ENCODE peak calls at places on chromosomes 4 and X, in nine cellular contexts. One of them, this sample, is unnamed.

GRCh38 chr4:72340803-72341431 is 228.1 kb downstream of the ADAMTS3 start:
- DNase-seq in neuronal stem cell: no peak
- DNase-seq in adipocyte: peak
- DNase-seq in K562: no peak
- DNase-seq in mesenchymal stem cell: no peak
- DNase-seq in PC-3: peak
- DNase-seq in colonic mucosa: no peak
- DNase-seq in endodermal cell: no peak
- DNase-seq in IMR-90: peak
- DNase-seq in this sample: no peak

GRCh38 chrX:37921758-37922157 is 74.4 kb upstream of the DYNLT3 start:
- DNase-seq in neuronal stem cell: no peak
- DNase-seq in adipocyte: peak
- DNase-seq in K562: no peak
- DNase-seq in mesenchymal stem cell: peak
- DNase-seq in PC-3: peak
- DNase-seq in colonic mucosa: no peak
- DNase-seq in endodermal cell: no peak
- DNase-seq in IMR-90: peak
- DNase-seq in this sample: no peak

GRCh38 chr4:80172203-80172602 is 25.1 kb upstream of the PRDM8 start:
- DNase-seq in neuronal stem cell: no peak
- DNase-seq in adipocyte: no peak
- DNase-seq in K562: no peak
- DNase-seq in mesenchymal stem cell: no peak
- DNase-seq in PC-3: no peak
- DNase-seq in colonic mucosa: no peak
- DNase-seq in endodermal cell: no peak
- DNase-seq in IMR-90: no peak
- DNase-seq in this sample: no peak

GRCh38 chr4:184464759-184465454 is 9.4 kb downstream of the IRF2 start:
- DNase-seq in neuronal stem cell: no peak
- DNase-seq in adipocyte: no peak
- DNase-seq in K562: no peak
- DNase-seq in mesenchymal stem cell: no peak
- DNase-seq in PC-3: no peak
- DNase-seq in colonic mucosa: no peak
- DNase-seq in endodermal cell: no peak
- DNase-seq in IMR-90: no peak
- DNase-seq in this sample: no peak

GRCh38 chr4:83112678-83113428 is 1.7 kb downstream of the PLAC8 start:
- DNase-seq in neuronal stem cell: no peak
- DNase-seq in adipocyte: peak
- DNase-seq in K562: no peak
- DNase-seq in mesenchymal stem cell: peak
- DNase-seq in PC-3: no peak
- DNase-seq in colonic mucosa: no peak
- DNase-seq in endodermal cell: no peak
- DNase-seq in IMR-90: peak
- DNase-seq in this sample: no peak

GRCh38 chr4:20805716-20806115 is 105.5 kb downstream of the PACRGL start:
- DNase-seq in neuronal stem cell: no peak
- DNase-seq in adipocyte: no peak
- DNase-seq in K562: no peak
- DNase-seq in mesenchymal stem cell: no peak
- DNase-seq in PC-3: peak
- DNase-seq in colonic mucosa: no peak
- DNase-seq in endodermal cell: no peak
- DNase-seq in IMR-90: no peak
- DNase-seq in this sample: no peak

GRCh38 chr4:77699731-77700210 is 94.2 kb downstream of the CXCL13 start:
- DNase-seq in neuronal stem cell: peak
- DNase-seq in adipocyte: peak
- DNase-seq in K562: peak
- DNase-seq in mesenchymal stem cell: peak
- DNase-seq in PC-3: peak
- DNase-seq in colonic mucosa: no peak
- DNase-seq in endodermal cell: peak
- DNase-seq in IMR-90: peak
- DNase-seq in this sample: peak

GRCh38 chr4:113292371-113293042 is 243.1 kb downstream of the ANK2 start:
- DNase-seq in neuronal stem cell: peak
- DNase-seq in adipocyte: no peak
- DNase-seq in K562: no peak
- DNase-seq in mesenchymal stem cell: peak
- DNase-seq in PC-3: no peak
- DNase-seq in colonic mucosa: peak
- DNase-seq in endodermal cell: peak
- DNase-seq in IMR-90: peak
- DNase-seq in this sample: peak

GRCh38 chr4:138275946-138276621 is 33.9 kb upstream of the SLC7A11 start:
- DNase-seq in neuronal stem cell: no peak
- DNase-seq in adipocyte: peak
- DNase-seq in K562: no peak
- DNase-seq in mesenchymal stem cell: peak
- DNase-seq in PC-3: peak
- DNase-seq in colonic mucosa: no peak
- DNase-seq in endodermal cell: no peak
- DNase-seq in IMR-90: peak
- DNase-seq in this sample: no peak

GRCh38 chrX:37825225-37825842 is 22.0 kb downstream of the DYNLT3 start:
- DNase-seq in neuronal stem cell: peak
- DNase-seq in adipocyte: peak
- DNase-seq in K562: peak
- DNase-seq in mesenchymal stem cell: peak
- DNase-seq in PC-3: peak
- DNase-seq in colonic mucosa: peak
- DNase-seq in endodermal cell: peak
- DNase-seq in IMR-90: peak
- DNase-seq in this sample: peak

GRCh38 chr4:8834681-8835220 is 36.9 kb downstream of the HMX1 start:
- DNase-seq in neuronal stem cell: no peak
- DNase-seq in adipocyte: no peak
- DNase-seq in K562: no peak
- DNase-seq in mesenchymal stem cell: no peak
- DNase-seq in PC-3: no peak
- DNase-seq in colonic mucosa: no peak
- DNase-seq in endodermal cell: peak
- DNase-seq in IMR-90: no peak
- DNase-seq in this sample: no peak

GRCh38 chr4:36399762-36400353 is 118.4 kb downstream of the DTHD1 start:
- DNase-seq in neuronal stem cell: no peak
- DNase-seq in adipocyte: no peak
- DNase-seq in K562: no peak
- DNase-seq in mesenchymal stem cell: no peak
- DNase-seq in PC-3: peak
- DNase-seq in colonic mucosa: peak
- DNase-seq in endodermal cell: peak
- DNase-seq in IMR-90: no peak
- DNase-seq in this sample: peak

GRCh38 chr4:102687373-102687981 is 73.3 kb downstream of the MANBA start:
- DNase-seq in neuronal stem cell: no peak
- DNase-seq in adipocyte: no peak
- DNase-seq in K562: no peak
- DNase-seq in mesenchymal stem cell: peak
- DNase-seq in PC-3: peak
- DNase-seq in colonic mucosa: no peak
- DNase-seq in endodermal cell: no peak
- DNase-seq in IMR-90: peak
- DNase-seq in this sample: no peak
- H3K4me3 ChIP-seq in neuronal stem cell: no peak
- H3K4me3 ChIP-seq in adipocyte: no peak
- H3K4me3 ChIP-seq in K562: no peak
- H3K4me3 ChIP-seq in mesenchymal stem cell: no peak
- H3K4me3 ChIP-seq in PC-3: no peak
- H3K4me3 ChIP-seq in colonic mucosa: no peak
- H3K4me3 ChIP-seq in endodermal cell: no peak
- H3K4me3 ChIP-seq in IMR-90: no peak
- H3K4me3 ChIP-seq in this sample: no peak

DNA sequence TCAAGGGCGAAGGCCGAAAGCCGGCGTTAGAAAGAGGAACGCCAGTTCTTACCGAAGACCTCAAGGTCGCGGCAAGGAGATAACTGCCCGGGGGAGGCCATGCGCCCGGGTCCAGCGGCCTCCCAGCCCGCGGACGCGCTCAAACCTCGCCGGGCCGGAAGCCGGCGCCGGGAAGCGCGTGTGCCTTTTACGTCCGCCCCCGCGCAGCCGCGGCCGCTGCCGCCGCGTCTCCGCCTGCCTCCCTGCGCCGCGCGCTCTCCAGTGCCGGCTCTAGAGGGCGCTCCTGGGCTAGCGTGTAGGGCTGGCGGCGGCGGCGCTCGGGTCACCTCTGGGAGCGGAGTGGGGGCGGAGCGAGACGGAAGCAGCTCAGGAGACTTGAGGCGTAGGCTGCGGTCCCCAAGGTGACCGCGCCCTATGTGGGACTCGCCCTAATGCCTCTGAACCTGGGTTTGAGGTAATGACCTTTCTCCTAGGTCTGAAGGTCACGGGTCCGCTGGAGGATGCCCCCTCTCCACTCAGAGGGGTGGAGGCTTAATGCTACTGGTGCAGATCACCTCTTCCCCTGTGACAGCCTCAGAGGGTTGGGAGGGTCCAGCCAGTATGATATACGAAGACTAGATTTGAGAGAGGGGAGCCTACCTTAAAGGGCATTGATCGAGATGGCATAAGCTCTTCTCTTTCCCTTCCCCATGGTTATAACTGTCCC is 839 bp downstream of the SLC25A5 start:
- DNase-seq in neuronal stem cell: peak
- DNase-seq in adipocyte: peak
- DNase-seq in K562: peak
- DNase-seq in mesenchymal stem cell: peak
- DNase-seq in PC-3: peak
- DNase-seq in colonic mucosa: peak
- DNase-seq in endodermal cell: peak
- DNase-seq in IMR-90: peak
- DNase-seq in this sample: peak
- H3K9ac ChIP-seq in neuronal stem cell: peak
- H3K9ac ChIP-seq in adipocyte: peak
- H3K9ac ChIP-seq in K562: peak
- H3K9ac ChIP-seq in mesenchymal stem cell: peak
- H3K9ac ChIP-seq in PC-3: peak
- H3K9ac ChIP-seq in colonic mucosa: peak
- H3K9ac ChIP-seq in endodermal cell: peak
- H3K9ac ChIP-seq in IMR-90: peak
- H3K9ac ChIP-seq in this sample: no peak

GRCh38 chrX:72131317-72132294 is at the start of gene RTL5:
- DNase-seq in neuronal stem cell: peak
- DNase-seq in adipocyte: peak
- DNase-seq in K562: peak
- DNase-seq in mesenchymal stem cell: peak
- DNase-seq in PC-3: peak
- DNase-seq in colonic mucosa: peak
- DNase-seq in endodermal cell: peak
- DNase-seq in IMR-90: peak
- DNase-seq in this sample: peak
- H3K4me3 ChIP-seq in neuronal stem cell: peak
- H3K4me3 ChIP-seq in adipocyte: peak
- H3K4me3 ChIP-seq in K562: no peak
- H3K4me3 ChIP-seq in mesenchymal stem cell: peak
- H3K4me3 ChIP-seq in PC-3: peak
- H3K4me3 ChIP-seq in colonic mucosa: peak
- H3K4me3 ChIP-seq in endodermal cell: peak
- H3K4me3 ChIP-seq in IMR-90: peak
- H3K4me3 ChIP-seq in this sample: peak

DNA sequence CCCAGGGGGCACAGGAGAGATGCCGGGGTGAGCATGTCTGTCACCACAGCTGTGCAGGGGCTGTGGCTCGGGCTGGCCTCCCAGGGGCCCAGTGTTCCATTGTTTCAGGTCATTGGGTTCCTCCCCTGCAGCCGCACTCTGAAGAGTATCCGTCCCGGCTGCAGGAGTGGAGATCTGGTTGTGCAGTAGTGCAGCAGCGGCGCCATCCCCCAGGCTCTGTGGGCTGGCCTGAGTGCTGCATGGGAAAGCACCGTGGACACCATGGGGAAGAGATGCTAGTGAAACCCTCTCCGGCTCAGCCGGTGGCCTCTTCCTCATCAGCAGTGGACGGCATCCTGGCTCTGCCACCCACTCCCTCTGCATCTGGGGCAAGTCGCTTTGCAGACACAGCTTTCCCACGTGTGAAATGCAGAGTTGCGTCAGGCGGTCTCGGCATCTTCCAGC is 29.2 kb downstream of the TBC1D14 start:
- DNase-seq in neuronal stem cell: no peak
- DNase-seq in adipocyte: no peak
- DNase-seq in K562: no peak
- DNase-seq in mesenchymal stem cell: no peak
- DNase-seq in PC-3: no peak
- DNase-seq in colonic mucosa: no peak
- DNase-seq in endodermal cell: no peak
- DNase-seq in IMR-90: no peak
- DNase-seq in this sample: no peak
- H3K9ac ChIP-seq in neuronal stem cell: peak
- H3K9ac ChIP-seq in adipocyte: no peak
- H3K9ac ChIP-seq in K562: no peak
- H3K9ac ChIP-seq in mesenchymal stem cell: no peak
- H3K9ac ChIP-seq in PC-3: no peak
- H3K9ac ChIP-seq in colonic mucosa: no peak
- H3K9ac ChIP-seq in endodermal cell: no peak
- H3K9ac ChIP-seq in IMR-90: no peak
- H3K9ac ChIP-seq in this sample: no peak

GRCh38 chr4:81211956-81212355 is 3.1 kb downstream of the PRKG2 start:
- DNase-seq in neuronal stem cell: no peak
- DNase-seq in adipocyte: peak
- DNase-seq in K562: no peak
- DNase-seq in mesenchymal stem cell: no peak
- DNase-seq in PC-3: no peak
- DNase-seq in colonic mucosa: no peak
- DNase-seq in endodermal cell: no peak
- DNase-seq in IMR-90: no peak
- DNase-seq in this sample: no peak

GRCh38 chr4:81215219-81215892 is at the start of gene PRKG2:
- DNase-seq in neuronal stem cell: peak
- DNase-seq in adipocyte: no peak
- DNase-seq in K562: no peak
- DNase-seq in mesenchymal stem cell: no peak
- DNase-seq in PC-3: no peak
- DNase-seq in colonic mucosa: peak
- DNase-seq in endodermal cell: peak
- DNase-seq in IMR-90: no peak
- DNase-seq in this sample: peak

GRCh38 chr4:81214518-81215218 is 354 bp downstream of the PRKG2 start:
- DNase-seq in neuronal stem cell: peak
- DNase-seq in adipocyte: peak
- DNase-seq in K562: no peak
- DNase-seq in mesenchymal stem cell: peak
- DNase-seq in PC-3: no peak
- DNase-seq in colonic mucosa: peak
- DNase-seq in endodermal cell: peak
- DNase-seq in IMR-90: peak
- DNase-seq in this sample: peak

GRCh38 chr4:81214144-81214517 is 891 bp downstream of the PRKG2 start:
- DNase-seq in neuronal stem cell: peak
- DNase-seq in adipocyte: no peak
- DNase-seq in K562: no peak
- DNase-seq in mesenchymal stem cell: no peak
- DNase-seq in PC-3: no peak
- DNase-seq in colonic mucosa: no peak
- DNase-seq in endodermal cell: no peak
- DNase-seq in IMR-90: no peak
- DNase-seq in this sample: no peak

GRCh38 chr4:81213671-81214070 is 1.4 kb downstream of the PRKG2 start:
- DNase-seq in neuronal stem cell: no peak
- DNase-seq in adipocyte: no peak
- DNase-seq in K562: no peak
- DNase-seq in mesenchymal stem cell: no peak
- DNase-seq in PC-3: no peak
- DNase-seq in colonic mucosa: no peak
- DNase-seq in endodermal cell: no peak
- DNase-seq in IMR-90: no peak
- DNase-seq in this sample: no peak
- H3K4me3 ChIP-seq in neuronal stem cell: no peak
- H3K4me3 ChIP-seq in adipocyte: peak
- H3K4me3 ChIP-seq in K562: no peak
- H3K4me3 ChIP-seq in mesenchymal stem cell: peak
- H3K4me3 ChIP-seq in PC-3: no peak
- H3K4me3 ChIP-seq in colonic mucosa: no peak
- H3K4me3 ChIP-seq in endodermal cell: no peak
- H3K4me3 ChIP-seq in IMR-90: peak
- H3K4me3 ChIP-seq in this sample: no peak